ENCODE peak calls at places on chromosomes 1 and 21, in six cellular contexts. One of them, this sample, is unnamed.

GRCh38 chr1:214864896-214865688 is 217.4 kb upstream of the KCNK2 start:
- DNase-seq in EL: peak
- DNase-seq in D341Med: no peak
- DNase-seq in fibroblast of lung: peak
- DNase-seq in Calu3: peak
- DNase-seq in heart left ventricle: no peak
- DNase-seq in this sample: no peak

GRCh38 chr1:21262282-21263051 is 27.8 kb downstream of the ECE1 start:
- DNase-seq in EL: peak
- DNase-seq in D341Med: no peak
- DNase-seq in fibroblast of lung: peak
- DNase-seq in Calu3: peak
- DNase-seq in heart left ventricle: peak
- DNase-seq in this sample: no peak

GRCh38 chr1:200369131-200369530 is 40.7 kb downstream of the ZNF281 start:
- DNase-seq in EL: no peak
- DNase-seq in D341Med: no peak
- DNase-seq in fibroblast of lung: no peak
- DNase-seq in Calu3: no peak
- DNase-seq in heart left ventricle: no peak
- DNase-seq in this sample: no peak

GRCh38 chr1:50275564-50275963 is 147.7 kb downstream of the DMRTA2 start:
- DNase-seq in EL: no peak
- DNase-seq in D341Med: no peak
- DNase-seq in fibroblast of lung: no peak
- DNase-seq in Calu3: no peak
- DNase-seq in heart left ventricle: no peak
- DNase-seq in this sample: peak

GRCh38 chr1:65772607-65773006 is 20.1 kb upstream of the PDE4B start:
- DNase-seq in EL: no peak
- DNase-seq in D341Med: no peak
- DNase-seq in fibroblast of lung: no peak
- DNase-seq in Calu3: no peak
- DNase-seq in heart left ventricle: no peak
- DNase-seq in this sample: no peak

GRCh38 chr1:19799233-19799876 is 361 bp downstream of the TMCO4 start:
- DNase-seq in EL: peak
- DNase-seq in D341Med: no peak
- DNase-seq in fibroblast of lung: peak
- DNase-seq in Calu3: peak
- DNase-seq in heart left ventricle: peak
- DNase-seq in this sample: no peak

GRCh38 chr1:6003568-6004411 is 11.6 kb upstream of the NPHP4 start:
- DNase-seq in EL: no peak
- DNase-seq in D341Med: peak
- DNase-seq in fibroblast of lung: no peak
- DNase-seq in Calu3: no peak
- DNase-seq in heart left ventricle: no peak
- DNase-seq in this sample: peak

GRCh38 chr1:211928993-211929637 is 98.6 kb upstream of the LPGAT1 start:
- DNase-seq in EL: peak
- DNase-seq in D341Med: no peak
- DNase-seq in fibroblast of lung: peak
- DNase-seq in Calu3: peak
- DNase-seq in heart left ventricle: no peak
- DNase-seq in this sample: no peak

GRCh38 chr1:232508161-232508661 is 121.7 kb downstream of the SIPA1L2 start:
- DNase-seq in EL: no peak
- DNase-seq in D341Med: no peak
- DNase-seq in fibroblast of lung: no peak
- DNase-seq in Calu3: no peak
- DNase-seq in heart left ventricle: no peak
- DNase-seq in this sample: no peak

GRCh38 chr21:40120944-40121575 is 253.8 kb downstream of the PCP4 start:
- DNase-seq in EL: no peak
- DNase-seq in D341Med: no peak
- DNase-seq in fibroblast of lung: peak
- DNase-seq in Calu3: no peak
- DNase-seq in heart left ventricle: no peak
- DNase-seq in this sample: peak

GRCh38 chr1:94640125-94640524 is 98.6 kb upstream of the F3 start:
- DNase-seq in EL: no peak
- DNase-seq in D341Med: no peak
- DNase-seq in fibroblast of lung: no peak
- DNase-seq in Calu3: no peak
- DNase-seq in heart left ventricle: no peak
- DNase-seq in this sample: no peak

GRCh38 chr1:90973897-90974798 is 47.7 kb downstream of the ZNF644 start:
- DNase-seq in EL: peak
- DNase-seq in D341Med: no peak
- DNase-seq in fibroblast of lung: peak
- DNase-seq in Calu3: no peak
- DNase-seq in heart left ventricle: no peak
- DNase-seq in this sample: no peak

GRCh38 chr1:179079113-179079761 is 2.6 kb upstream of the TOR3A start:
- DNase-seq in EL: peak
- DNase-seq in D341Med: peak
- DNase-seq in fibroblast of lung: peak
- DNase-seq in Calu3: peak
- DNase-seq in heart left ventricle: peak
- DNase-seq in this sample: peak

GRCh38 chr21:28523367-28523766 is 469.3 kb downstream of the LTN1 start:
- DNase-seq in EL: no peak
- DNase-seq in D341Med: no peak
- DNase-seq in fibroblast of lung: peak
- DNase-seq in Calu3: no peak
- DNase-seq in heart left ventricle: no peak
- DNase-seq in this sample: no peak

GRCh38 chr1:99264201-99265021 is at the start of gene PLPPR4:
- DNase-seq in EL: peak
- DNase-seq in D341Med: peak
- DNase-seq in fibroblast of lung: peak
- DNase-seq in Calu3: peak
- DNase-seq in heart left ventricle: peak
- DNase-seq in this sample: peak

GRCh38 chr1:206442101-206442500 is 28.2 kb upstream of the IKBKE start:
- DNase-seq in EL: peak
- DNase-seq in D341Med: no peak
- DNase-seq in fibroblast of lung: peak
- DNase-seq in Calu3: no peak
- DNase-seq in heart left ventricle: no peak
- DNase-seq in this sample: no peak

GRCh38 chr1:17436380-17437174 is 2.9 kb downstream of the RCC2 start:
- DNase-seq in EL: no peak
- DNase-seq in D341Med: no peak
- DNase-seq in fibroblast of lung: no peak
- DNase-seq in Calu3: no peak
- DNase-seq in heart left ventricle: no peak
- DNase-seq in this sample: no peak

GRCh38 chr1:186785503-186785902 is 43.2 kb upstream of the PLA2G4A start:
- DNase-seq in EL: no peak
- DNase-seq in D341Med: no peak
- DNase-seq in fibroblast of lung: peak
- DNase-seq in Calu3: no peak
- DNase-seq in heart left ventricle: no peak
- DNase-seq in this sample: no peak

GRCh38 chr1:10507111-10507879 is 32.5 kb downstream of the PEX14 start:
- DNase-seq in EL: peak
- DNase-seq in D341Med: peak
- DNase-seq in fibroblast of lung: peak
- DNase-seq in Calu3: peak
- DNase-seq in heart left ventricle: peak
- DNase-seq in this sample: peak